ENCODE peak calls at places on chromosomes 11 and 22, in five cellular contexts. U is central memory CD4-positive, alpha-beta T cell; W is right cardiac atrium; I is stimulated activated CD4-positive, alpha-beta T cell treated with anti-CD3 and anti-CD28 coated beads, Interleukin-4, amount 100 ng/mL, for 48 hours; D is substantia nigra. H is an unnamed sample.

GRCh38 chr11:16402654-16403447 is 46.5 kb upstream of the SOX6 start:
- DNase-seq in I (no peak), D (peak), U (no peak), W (no peak), H (no peak)

GRCh38 chr11:125874556-125875124 is 12.8 kb upstream of the HYLS1 start:
- DNase-seq in D (peak), I (peak), W (peak), U (peak), H (peak)

GRCh38 chr11:47950396-47950795 is 30.0 kb upstream of the PTPRJ start:
- DNase-seq in W (no peak), D (no peak), I (peak), U (peak), H (no peak)

GRCh38 chr22:47143249-47143938 is 380.9 kb downstream of the TBC1D22A start:
- DNase-seq in D (no peak), W (peak), U (no peak), I (no peak), H (no peak)

GRCh38 chr22:30889268-30889995 is 79.1 kb downstream of the MORC2 start:
- DNase-seq in W (no peak), I (no peak), D (no peak), U (no peak), H (no peak)

GRCh38 chr11:24511518-24511917 is 14.7 kb downstream of the LUZP2 start:
- DNase-seq in W (no peak), D (no peak), I (no peak), U (no peak), H (no peak)

GRCh38 chr22:43228330-43228729 is 41.4 kb upstream of the TTLL12 start:
- DNase-seq in I (peak), D (no peak), U (no peak), W (no peak), H (no peak)

GRCh38 chr22:46023558-46023981 is 46.6 kb upstream of the WNT7B start:
- DNase-seq in D (no peak), U (no peak), W (peak), I (no peak), H (no peak)

GRCh38 chr11:17382046-17382728 is 6.3 kb downstream of the KCNJ11 start:
- DNase-seq in D (no peak), I (no peak), U (no peak), W (no peak), H (no peak)

GRCh38 chr11:60222141-60222540 is 20.8 kb downstream of the MS4A4E start:
- DNase-seq in I (no peak), D (no peak), U (no peak), W (no peak), H (no peak)

GRCh38 chr22:36772451-36772850 is 3.5 kb downstream of the IFT27 start:
- DNase-seq in I (no peak), U (no peak), D (no peak), W (no peak), H (no peak)

GRCh38 chr11:33044281-33044680 is 4.9 kb downstream of the TCP11L1 start:
- DNase-seq in D (no peak), W (no peak), U (no peak), I (no peak), H (no peak)

GRCh38 chr11:129458756-129459535 is 83.3 kb downstream of the BARX2 start:
- DNase-seq in W (no peak), D (no peak), I (no peak), U (no peak), H (no peak)

H was measured in NK-92 treated with Interleukin-12 subunit alpha and Interleukin-12 subunit beta, amount 100 ng/mL, for 24 hours.